ENCODE peak calls at places on chromosomes 3 and 15, in eight cellular contexts. N is MCF 10A; D is CD4-positive, alpha-beta T cell; H is fibroblast of villous mesenchyme; U is ovary; P is SK-N-SH; G is GM12865; L is GM20000. C is an unnamed sample.

GRCh38 chr3:153273767-153274443 is 111.9 kb downstream of the RAP2B start:
- DNase-seq in N (peak; percentile 41), D (no peak), H (peak; percentile 15), U (no peak), P (no peak), G (no peak), L (no peak), C (no peak)

GRCh38 chr3:72375237-72376154 is 472.7 kb downstream of the SHQ1 start:
- DNase-seq in N (no peak), D (no peak), H (no peak), U (no peak), P (no peak), G (peak; percentile 11), L (peak; percentile 41), C (no peak)

GRCh38 chr3:134354612-134355275 is 19.5 kb downstream of the AMOTL2 start:
- DNase-seq in N (no peak), D (no peak), H (no peak), U (no peak), P (no peak), G (no peak), L (no peak), C (no peak)

GRCh38 chr3:99681512-99681911 is 43.1 kb downstream of the COL8A1 start:
- DNase-seq in N (no peak), D (no peak), H (no peak), U (no peak), P (no peak), G (peak; percentile 74), L (no peak), C (no peak)

GRCh38 chr3:79937567-79937966 is 169.8 kb upstream of the ROBO1 start:
- DNase-seq in N (peak; percentile 41), D (no peak), H (no peak), U (no peak), P (no peak), G (no peak), L (no peak), C (no peak)

GRCh38 chr3:191111722-191112121 is 87.3 kb upstream of the OSTN start:
- DNase-seq in N (no peak), D (no peak), H (no peak), U (no peak), P (no peak), G (no peak), L (no peak), C (no peak)

GRCh38 chr3:86787091-86787490 is 203.9 kb downstream of the VGLL3 start:
- DNase-seq in N (peak; percentile 18), D (no peak), H (no peak), U (no peak), P (no peak), G (no peak), L (no peak), C (no peak)

GRCh38 chr3:174408310-174408709 is 450.8 kb upstream of the NAALADL2 start:
- DNase-seq in N (peak; percentile 14), D (no peak), H (peak; percentile 22), U (no peak), P (no peak), G (no peak), L (no peak), C (no peak)

GRCh38 chr3:16510620-16511319 is 2.7 kb downstream of the RFTN1 start:
- DNase-seq in N (no peak), D (no peak), H (no peak), U (no peak), P (no peak), G (peak; percentile 76), L (no peak), C (no peak)

GRCh38 chr3:17140670-17141505 is 256.1 kb downstream of the PLCL2 start:
- DNase-seq in N (peak; percentile 17), D (no peak), H (no peak), U (no peak), P (no peak), G (peak; percentile 31), L (no peak), C (no peak)

GRCh38 chr3:196997311-196997710 is 28.7 kb upstream of the PIGZ start:
- DNase-seq in N (no peak), D (no peak), H (no peak), U (no peak), P (no peak), G (no peak), L (no peak), C (peak; percentile 31)

GRCh38 chr3:28198970-28199369 is 42.4 kb upstream of the CMC1 start:
- DNase-seq in N (no peak), D (no peak), H (no peak), U (no peak), P (no peak), G (no peak), L (no peak), C (no peak)

GRCh38 chr3:129336093-129336706 is 57.5 kb downstream of the HMCES start:
- DNase-seq in N (no peak), D (no peak), H (no peak), U (no peak), P (no peak), G (no peak), L (no peak), C (no peak)

GRCh38 chr3:43296565-43296964 is 10.2 kb downstream of the SNRK start:
- DNase-seq in N (peak; percentile 33), D (peak; percentile 57), H (peak; percentile 37), U (no peak), P (no peak), G (peak; percentile 66), L (peak; percentile 43), C (peak; percentile 65)

GRCh38 chr3:177134811-177135210 is 62.5 kb downstream of the TBL1XR1 start:
- DNase-seq in N (no peak), D (no peak), H (no peak), U (no peak), P (no peak), G (no peak), L (no peak), C (no peak)

GRCh38 chr3:24215518-24215917 is 270.4 kb downstream of the NR1D2 start:
- DNase-seq in N (no peak), D (no peak), H (no peak), U (no peak), P (no peak), G (no peak), L (no peak), C (no peak)

GRCh38 chr3:72001758-72002157 is 216.8 kb upstream of the PROK2 start:
- DNase-seq in N (no peak), D (no peak), H (no peak), U (no peak), P (no peak), G (no peak), L (no peak), C (no peak)

GRCh38 chr15:95291878-95292472 is 1038.5 kb upstream of the NR2F2 start:
- DNase-seq in N (peak; percentile 66), D (no peak), H (peak; percentile 62), U (no peak), P (peak; percentile 38), G (peak; percentile 53), L (peak; percentile 25), C (no peak)

GRCh38 chr3:184037816-184038215 is 6.3 kb downstream of the HTR3D start:
- DNase-seq in N (no peak), D (no peak), H (no peak), U (no peak), P (no peak), G (no peak), L (no peak), C (no peak)

GRCh38 chr15:31203999-31204398 is 102.5 kb upstream of the TRPM1 start:
- DNase-seq in N (no peak), D (no peak), H (no peak), U (no peak), P (no peak), G (no peak), L (no peak), C (no peak)

GRCh38 chr15:31208804-31209203 is 107.3 kb upstream of the TRPM1 start:
- DNase-seq in N (no peak), D (no peak), H (no peak), U (no peak), P (no peak), G (no peak), L (no peak), C (no peak)

GRCh38 chr15:31202953-31203352 is 101.4 kb upstream of the TRPM1 start:
- DNase-seq in N (no peak), D (peak; percentile 35), H (no peak), U (no peak), P (no peak), G (peak; percentile 64), L (no peak), C (no peak)

GRCh38 chr15:31207246-31207645 is 105.7 kb upstream of the TRPM1 start:
- DNase-seq in N (no peak), D (no peak), H (no peak), U (no peak), P (no peak), G (no peak), L (no peak), C (no peak)

GRCh38 chr15:31206386-31207174 is 105.1 kb upstream of the TRPM1 start:
- DNase-seq in N (no peak), D (no peak), H (no peak), U (no peak), P (peak; percentile 52), G (no peak), L (no peak), C (no peak)
- TF ChIP-seq CTCF in N (no peak), D (no peak), H (no peak), U (no peak), P (peak; percentile 27), G (no peak), L (no peak), C (no peak)

GRCh38 chr15:90059208-90059985 is 42.9 kb downstream of the IDH2 start:
- DNase-seq in N (peak; percentile 72), D (peak; percentile 56), H (no peak), U (no peak), P (no peak), G (peak; percentile 98), L (peak; percentile 85), C (peak; percentile 98)
- TF ChIP-seq CTCF in N (no peak), D (no peak), H (no peak), U (no peak), P (no peak), G (no peak), L (no peak), C (no peak)

GRCh38 chr15:72766025-72766424 is 17.5 kb downstream of the ADPGK start:
- DNase-seq in N (no peak), D (no peak), H (no peak), U (no peak), P (no peak), G (no peak), L (no peak), C (no peak)

GRCh38 chr15:72771329-72771725 is 12.2 kb downstream of the ADPGK start:
- DNase-seq in N (no peak), D (no peak), H (no peak), U (no peak), P (no peak), G (no peak), L (no peak), C (no peak)

GRCh38 chr15:72774696-72775383 is 8.7 kb downstream of the ADPGK start:
- DNase-seq in N (no peak), D (no peak), H (no peak), U (no peak), P (no peak), G (no peak), L (no peak), C (no peak)

GRCh38 chr15:72766780-72767179 is 16.8 kb downstream of the ADPGK start:
- DNase-seq in N (no peak), D (no peak), H (no peak), U (no peak), P (no peak), G (no peak), L (no peak), C (no peak)

GRCh38 chr15:72770673-72771328 is 12.8 kb downstream of the ADPGK start:
- DNase-seq in N (no peak), D (no peak), H (no peak), U (no peak), P (no peak), G (peak; percentile 30), L (no peak), C (no peak)
- TF ChIP-seq CTCF in N (no peak), D (no peak), H (peak; percentile 22), U (no peak), P (peak; percentile 34), G (peak; percentile 9), L (no peak), C (no peak)

GRCh38 chr15:28918141-28918983 is 32.6 kb downstream of the APBA2 start:
- DNase-seq in N (no peak), D (no peak), H (peak; percentile 26), U (no peak), P (no peak), G (no peak), L (no peak), C (no peak)
- TF ChIP-seq CTCF in N (no peak), D (peak; percentile 21), H (peak; percentile 37), U (no peak), P (no peak), G (no peak), L (no peak), C (no peak)

C was measured in CD14-positive monocyte.